ENCODE peak calls at places on chromosomes 2 and 18, in five cellular contexts. J is RWPE2, Q is GM12878, Y is fibroblast of lung, F is hepatocyte. U is an unnamed sample.

GRCh38 chr2:216710531-216711282 is 15.4 kb upstream of the IGFBP5 start:
- DNase-seq in F (peak; percentile 42), Q (no peak), Y (peak; percentile 72), J (no peak), U (no peak)

GRCh38 chr2:167814881-167815718 is 432.3 kb downstream of the STK39 start:
- DNase-seq in Q (no peak), F (peak; percentile 15), Y (no peak), J (no peak), U (no peak)

GRCh38 chr2:237259201-237259600 is 154.8 kb downstream of the COL6A3 start:
- DNase-seq in J (no peak), Q (no peak), F (no peak), Y (no peak), U (no peak)

GRCh38 chr2:3041841-3042600 is 335.6 kb downstream of the EIPR1 start:
- DNase-seq in F (no peak), Y (no peak), Q (no peak), J (no peak), U (no peak)

GRCh38 chr2:85011747-85012146 is 40.8 kb downstream of the KCMF1 start:
- DNase-seq in J (no peak), F (no peak), Y (no peak), Q (no peak), U (no peak)

GRCh38 chr2:193331701-193332100 is 1137.0 kb upstream of the TMEFF2 start:
- DNase-seq in F (no peak), Y (no peak), J (no peak), Q (no peak), U (no peak)

GRCh38 chr2:36459725-36460137 is 104.2 kb downstream of the CRIM1 start:
- DNase-seq in Q (no peak), Y (peak; percentile 74), J (no peak), F (peak; percentile 78), U (peak; percentile 60)

GRCh38 chr2:54624611-54625071 is 98.8 kb upstream of the EML6 start:
- DNase-seq in F (no peak), Y (peak; percentile 80), Q (no peak), J (no peak), U (no peak)

GRCh38 chr2:98461650-98462049 is 17.0 kb downstream of the INPP4A start:
- DNase-seq in Q (no peak), F (no peak), J (no peak), Y (no peak), U (no peak)

GRCh38 chr18:58226476-58226875 is 182.4 kb downstream of the NEDD4L start:
- DNase-seq in J (no peak), Q (no peak), Y (no peak), F (no peak), U (no peak)

GRCh38 chr2:143477724-143478443 is 348.7 kb downstream of the ARHGAP15 start:
- DNase-seq in Q (peak; percentile 7), Y (no peak), J (no peak), F (no peak), U (peak; percentile 7)

GRCh38 chr2:11750917-11751316 is 4.5 kb downstream of the LPIN1 start:
- DNase-seq in J (no peak), Q (no peak), F (no peak), Y (no peak), U (peak; percentile 58)

GRCh38 chr2:69743847-69744264 is 1.9 kb downstream of the ANXA4 start:
- DNase-seq in F (peak; percentile 26), Q (no peak), Y (no peak), J (no peak), U (no peak)

GRCh38 chr2:150476809-150477302 is 10.6 kb downstream of the RND3 start:
- DNase-seq in F (no peak), Y (peak; percentile 30), Q (no peak), J (no peak), U (peak; percentile 20)

GRCh38 chr2:195782156-195782555 is 125.1 kb downstream of the SLC39A10 start:
- DNase-seq in F (no peak), Y (peak; percentile 19), J (no peak), Q (no peak), U (no peak)

GRCh38 chr2:222582931-222583330 is 73.0 kb downstream of the FARSB start:
- DNase-seq in Y (no peak), Q (no peak), F (no peak), J (no peak), U (peak; percentile 8)
- TF ChIP-seq CTCF in Y (peak; percentile 31), Q (peak; percentile 24), F (peak; percentile 13), J (no peak), U (peak; percentile 37)

DNA sequence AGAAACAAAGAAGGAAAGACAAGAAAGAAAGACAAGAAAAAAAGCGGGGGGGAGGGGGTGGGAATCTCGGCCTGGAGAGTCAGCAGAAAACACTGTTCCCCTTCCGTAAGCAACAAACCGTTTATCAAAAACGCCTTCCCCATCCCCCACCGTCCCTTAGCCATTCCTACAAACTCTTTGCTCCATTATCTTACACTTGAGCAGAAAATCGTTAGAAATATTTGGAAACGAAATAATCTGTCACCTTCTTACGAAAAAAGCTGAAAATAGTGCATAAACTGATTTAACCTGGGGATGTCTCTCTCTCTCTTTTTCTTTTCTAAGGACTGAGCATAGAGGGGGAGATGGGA is 3.2 kb downstream of the PTGR3 start:
- DNase-seq in F (peak; percentile 33), Y (peak; percentile 72), Q (no peak), J (no peak), U (no peak)
- H3K4me3 ChIP-seq in F (peak overlapping the region; percentile 60), Y (peak overlapping the region; percentile 75), Q (peak overlapping the region; percentile 96), J (no peak overlapping the region), U (no peak overlapping the region)

DNA sequence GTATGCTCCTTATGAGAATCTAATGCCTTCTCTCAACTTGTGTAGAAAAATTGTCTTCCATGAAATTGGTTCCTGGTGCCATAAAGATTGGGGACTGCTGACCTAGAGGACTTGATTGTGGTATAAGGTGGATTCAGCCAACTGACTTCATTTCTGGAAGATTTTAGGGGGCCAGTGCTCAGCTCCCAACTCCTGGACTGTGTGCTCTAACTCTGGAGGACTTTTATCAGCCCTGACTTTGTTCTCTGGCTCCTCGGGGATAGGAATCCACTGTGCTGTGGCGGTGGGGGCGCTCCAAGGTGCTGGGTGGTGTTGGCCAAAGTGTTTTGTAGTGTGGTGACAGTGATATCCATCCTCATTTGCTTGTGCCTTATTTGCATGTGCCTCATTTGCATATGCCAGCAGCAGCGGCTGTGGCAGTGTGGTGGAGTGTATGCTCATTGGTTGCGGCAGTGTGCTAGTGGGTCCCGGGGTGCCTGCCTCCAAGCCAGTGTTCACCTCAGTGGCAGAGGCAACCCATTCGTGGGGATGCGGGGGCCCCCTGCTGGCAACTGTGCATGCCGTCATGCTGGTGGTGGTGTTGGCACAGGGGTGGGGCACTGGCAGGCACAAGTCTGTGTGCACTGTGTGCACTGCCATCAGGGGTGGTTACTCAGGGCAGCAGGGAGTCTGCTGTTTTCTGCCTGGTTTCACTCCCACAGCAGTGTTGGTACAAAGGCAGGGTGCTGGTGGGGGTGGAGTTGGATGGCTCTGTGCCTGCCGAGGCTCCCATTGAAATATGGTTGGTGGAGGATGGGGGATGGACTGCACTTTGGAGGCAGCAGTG is 19.6 kb downstream of the EHBP1 start:
- DNase-seq in J (peak; percentile 49), Q (no peak), Y (no peak), F (no peak), U (peak; percentile 33)
- TF ChIP-seq CTCF in J (no peak), Q (no peak), Y (no peak), F (no peak), U (peak; percentile 21)

GRCh38 chr2:233091595-233092375 is 31.6 kb downstream of the INPP5D start:
- DNase-seq in Y (no peak), F (no peak), J (no peak), Q (no peak), U (no peak)

GRCh38 chr2:233089851-233090250 is 29.7 kb downstream of the INPP5D start:
- DNase-seq in Q (no peak), F (no peak), J (no peak), Y (no peak), U (no peak)

GRCh38 chr2:233094614-233095013 is 34.5 kb downstream of the INPP5D start:
- DNase-seq in J (no peak), F (no peak), Y (no peak), Q (no peak), U (no peak)

GRCh38 chr2:233093721-233094120 is 33.6 kb downstream of the INPP5D start:
- DNase-seq in J (no peak), Y (no peak), F (no peak), Q (no peak), U (no peak)

DNA sequence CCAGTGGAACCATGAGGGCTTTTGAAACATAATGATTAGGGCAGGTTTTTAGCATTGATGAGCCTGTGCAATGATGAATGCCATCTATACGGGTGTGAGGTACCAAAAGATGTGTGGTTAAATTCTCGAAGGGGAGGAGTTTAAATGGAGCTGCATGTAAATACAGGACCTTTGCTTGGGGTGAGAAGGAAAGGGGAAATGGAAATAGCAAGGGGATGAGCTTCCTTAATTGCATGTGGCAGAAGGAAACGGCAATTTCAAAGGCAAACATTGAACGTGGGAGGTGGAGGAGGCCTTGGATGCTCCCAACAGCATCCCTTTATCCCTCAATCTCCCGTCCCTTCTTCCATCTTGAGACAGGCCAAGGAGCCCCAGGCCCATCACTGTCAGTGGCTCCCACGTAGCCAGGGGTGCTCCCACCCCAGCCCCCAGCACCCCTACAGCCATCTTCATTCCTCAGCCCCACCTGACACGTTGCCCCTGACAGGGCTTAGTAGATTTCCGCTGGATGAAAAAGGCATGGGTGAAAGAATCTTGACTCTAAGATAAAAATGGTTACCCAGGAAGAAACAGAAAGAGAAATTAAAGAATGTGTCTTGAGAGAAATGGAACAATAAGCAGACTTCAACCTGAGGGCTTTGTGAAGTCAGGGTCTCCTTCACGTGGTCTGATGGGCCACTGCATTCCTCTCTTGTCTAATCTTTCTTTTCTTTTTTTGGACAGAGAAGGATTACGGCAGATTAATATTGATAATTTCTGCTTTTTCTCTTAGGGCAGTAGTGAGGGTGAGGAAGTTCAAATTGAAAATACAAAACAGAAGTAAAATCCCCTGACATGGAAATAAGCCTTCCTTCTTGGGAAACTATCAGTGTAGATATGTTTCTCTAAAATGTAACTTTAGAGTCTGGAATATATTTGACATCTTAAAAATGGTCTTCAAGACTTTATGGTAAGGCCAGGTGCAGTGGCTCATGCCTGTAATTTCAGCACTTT is 32.6 kb downstream of the INPP5D start:
- DNase-seq in Q (no peak), J (no peak), Y (no peak), F (no peak), U (no peak)
- H3K4me3 ChIP-seq in Q (peak overlapping the region; percentile 27), J (no peak overlapping the region), Y (no peak overlapping the region), F (no peak overlapping the region), U (no peak overlapping the region)